ENCODE peak calls at places on chromosome 18, in ten cellular contexts. P is GM23248, V is PC-3, R is HCT116, S is K562, D is fibroblast of lung, Q is PC-9, F is endothelial cell of umbilical vein, E is astrocyte, K is hepatocyte. L is an unnamed sample.
A peak's percentile ranks its signal among the peaks of the same experiment; 100 is the strongest.

GRCh38 chr18:78976697-78977626 is 2.7 kb upstream of the SALL3 start:
- DNase-seq in P (no peak), V (no peak), R (no peak), S (no peak), D (no peak), Q (no peak), F (no peak), E (no peak), K (no peak), L (peak; percentile 49)

GRCh38 chr18:3037423-3037915 is 24.5 kb upstream of the LPIN2 start:
- DNase-seq in P (peak; percentile 84), V (peak; percentile 92), R (peak; percentile 24), S (peak; percentile 40), D (peak; percentile 76), Q (peak; percentile 95), F (peak; percentile 76), E (peak; percentile 54), K (peak; percentile 76), L (no peak)

GRCh38 chr18:44651453-44651852 is 29.2 kb upstream of the SETBP1 start:
- DNase-seq in P (peak; percentile 78), V (peak; percentile 62), R (no peak), S (peak; percentile 7), D (peak; percentile 78), Q (peak; percentile 92), F (peak; percentile 30), E (peak; percentile 86), K (peak; percentile 39), L (no peak)

GRCh38 chr18:4589056-4589800 is 134.1 kb upstream of the DLGAP1 start:
- DNase-seq in P (no peak), V (no peak), R (no peak), S (no peak), D (no peak), Q (no peak), F (no peak), E (no peak), K (peak; percentile 10), L (no peak)

GRCh38 chr18:52465391-52465790 is 125.4 kb downstream of the DCC start:
- DNase-seq in P (no peak), V (no peak), R (no peak), S (no peak), D (no peak), Q (no peak), F (no peak), E (no peak), K (no peak), L (peak; percentile 19)

GRCh38 chr18:49021433-49022129 is 70.8 kb upstream of the SMAD7 start:
- DNase-seq in P (peak; percentile 61), V (peak; percentile 73), R (peak; percentile 83), S (peak; percentile 38), D (peak; percentile 31), Q (peak; percentile 92), F (peak; percentile 19), E (no peak), K (peak; percentile 93), L (peak; percentile 40)

GRCh38 chr18:54950221-54950620 is 9.0 kb downstream of the CCDC68 start:
- DNase-seq in P (no peak), V (peak; percentile 57), R (peak; percentile 26), S (no peak), D (no peak), Q (no peak), F (no peak), E (no peak), K (peak; percentile 36), L (no peak)

GRCh38 chr18:2547477-2548087 is 23.7 kb downstream of the METTL4 start:
- DNase-seq in P (peak; percentile 73), V (peak; percentile 75), R (peak; percentile 22), S (peak; percentile 54), D (peak; percentile 73), Q (no peak), F (peak; percentile 60), E (no peak), K (peak; percentile 78), L (peak; percentile 65)

GRCh38 chr18:69408522-69408921 is 7.8 kb downstream of the DOK6 start:
- DNase-seq in P (no peak), V (peak; percentile 3), R (no peak), S (no peak), D (no peak), Q (no peak), F (no peak), E (no peak), K (no peak), L (no peak)

GRCh38 chr18:78826631-78827030 is 153.0 kb upstream of the SALL3 start:
- DNase-seq in P (no peak), V (no peak), R (no peak), S (no peak), D (no peak), Q (no peak), F (no peak), E (no peak), K (no peak), L (no peak)

GRCh38 chr18:22165603-22166069 is 3.8 kb upstream of the GATA6 start:
- DNase-seq in P (no peak), V (no peak), R (no peak), S (no peak), D (no peak), Q (no peak), F (no peak), E (no peak), K (peak; percentile 37), L (peak; percentile 77)

GRCh38 chr18:22166070-22166972 is 3.1 kb upstream of the GATA6 start:
- DNase-seq in P (no peak), V (no peak), R (no peak), S (no peak), D (peak; percentile 47), Q (no peak), F (peak; percentile 20), E (no peak), K (peak; percentile 78), L (peak; percentile 57)

GRCh38 chr18:22163432-22163831 is 6.0 kb upstream of the GATA6 start:
- DNase-seq in P (no peak), V (no peak), R (no peak), S (no peak), D (no peak), Q (no peak), F (no peak), E (no peak), K (no peak), L (no peak)

GRCh38 chr18:22165049-22165602 is 4.3 kb upstream of the GATA6 start:
- DNase-seq in P (no peak), V (no peak), R (no peak), S (no peak), D (no peak), Q (no peak), F (no peak), E (no peak), K (peak; percentile 21), L (peak; percentile 69)

GRCh38 chr18:22164337-22165048 is 4.9 kb upstream of the GATA6 start:
- DNase-seq in P (no peak), V (no peak), R (no peak), S (no peak), D (no peak), Q (no peak), F (no peak), E (no peak), K (peak; percentile 45), L (no peak)
- TF ChIP-seq EZH2 in P (no peak), V (no peak), R (no peak), S (no peak), D (no peak), Q (no peak), F (no peak), E (peak; percentile 96), K (no peak), L (no peak)

DNA sequence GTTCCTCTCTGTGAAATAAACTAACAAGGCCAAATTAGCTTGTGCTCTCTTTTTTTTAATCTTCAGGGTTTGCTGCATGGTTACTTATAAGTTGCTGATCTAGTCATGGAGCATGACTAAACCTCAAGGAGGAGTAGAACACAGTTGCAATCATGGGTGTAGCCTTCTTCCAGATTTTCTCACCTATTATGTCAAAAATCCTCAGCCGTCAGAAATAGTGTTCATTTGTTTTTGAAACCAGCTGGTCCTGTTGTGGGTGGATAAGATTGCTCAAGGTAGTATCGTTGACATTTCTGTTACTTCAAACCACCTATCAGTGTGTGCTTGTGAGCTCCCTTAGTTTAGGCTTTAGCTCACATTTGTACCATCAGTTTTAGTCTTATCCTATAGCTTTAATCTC is 11.2 kb downstream of the RELCH start:
- DNase-seq in P (peak; percentile 66), V (no peak), R (no peak), S (no peak), D (no peak), Q (no peak), F (no peak), E (no peak), K (no peak), L (no peak)
- H3K4me2 ChIP-seq in P (peak overlapping the region; percentile 63), V (no peak overlapping the region), R (no peak overlapping the region), S (no peak overlapping the region), D (no peak overlapping the region), Q (no peak overlapping the region), F (no peak overlapping the region), E (no peak overlapping the region), K (no peak overlapping the region), L (no peak overlapping the region)

DNA sequence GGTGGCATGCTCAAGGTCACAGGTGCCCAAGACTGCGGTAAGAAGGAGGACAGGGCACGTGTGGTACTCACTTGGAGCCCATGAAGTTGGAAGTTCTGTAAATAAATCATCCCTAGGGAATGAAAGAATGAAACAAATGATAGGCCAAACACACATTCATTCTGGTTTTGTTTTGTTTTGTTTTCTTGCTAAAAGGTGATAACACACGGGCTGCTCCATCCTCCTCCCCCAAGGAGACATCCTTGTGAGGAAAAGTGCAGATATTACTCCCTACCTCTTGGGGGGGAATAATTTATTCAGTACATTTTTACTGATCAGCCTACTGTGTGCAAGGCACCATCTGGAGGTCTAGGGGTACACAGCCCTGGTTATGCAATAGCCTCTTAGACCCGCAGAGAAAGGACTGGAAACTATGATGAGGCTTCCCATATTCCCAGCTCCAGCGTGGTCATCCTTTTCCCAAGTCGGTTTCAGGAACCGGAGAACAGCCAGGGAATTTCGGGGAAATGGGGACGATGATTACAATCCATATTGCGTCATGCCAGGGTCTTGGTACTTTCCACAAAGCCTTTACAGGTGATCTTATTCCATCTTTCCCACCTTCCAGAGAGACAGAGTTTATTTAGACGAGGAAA is 6.3 kb downstream of the RAX start:
- DNase-seq in P (no peak), V (no peak), R (no peak), S (no peak), D (no peak), Q (no peak), F (no peak), E (no peak), K (no peak), L (no peak)
- TF ChIP-seq EZH2 in P (peak; percentile 10), V (no peak), R (no peak), S (no peak), D (peak; percentile 73), Q (no peak), F (no peak), E (no peak), K (no peak), L (peak; percentile 11)

DNA sequence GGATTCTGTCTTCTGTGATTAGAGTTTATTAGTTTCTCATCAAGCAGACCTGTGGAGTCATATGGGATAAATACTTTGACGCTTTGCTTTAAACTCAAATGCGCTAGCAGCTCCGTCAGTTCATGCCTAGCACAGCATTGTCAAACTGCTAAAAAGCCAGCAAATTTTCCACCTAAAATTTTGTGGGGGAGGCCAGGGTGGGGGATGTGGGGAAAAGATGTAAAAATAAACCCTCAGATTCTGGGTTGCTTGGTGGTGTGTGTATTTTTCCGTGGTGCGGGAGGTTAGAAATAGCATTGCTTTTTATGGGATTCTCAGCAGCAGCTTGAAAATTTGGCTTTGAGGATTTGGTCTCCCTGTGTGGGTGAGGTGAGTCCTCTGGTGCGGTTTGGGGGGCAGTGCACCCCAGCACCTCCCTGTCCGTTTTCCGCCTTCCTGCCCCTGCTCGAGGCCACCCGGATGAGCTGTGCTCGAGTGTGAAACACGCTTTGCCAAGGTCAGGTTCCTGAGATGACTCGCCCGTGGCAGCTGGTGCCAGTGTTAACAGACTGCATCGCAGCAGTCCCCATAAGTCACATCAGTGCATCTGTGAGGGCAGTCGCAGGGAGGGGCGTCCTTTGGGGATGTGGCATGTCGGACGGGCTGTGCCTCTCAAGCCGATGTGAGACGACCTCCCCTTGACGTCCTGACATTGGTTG is 65.9 kb downstream of the LDLRAD4 start:
- DNase-seq in P (no peak), V (no peak), R (no peak), S (no peak), D (no peak), Q (no peak), F (no peak), E (no peak), K (no peak), L (no peak)
- H3K4me2 ChIP-seq in P (no peak overlapping the region), V (no peak overlapping the region), R (no peak overlapping the region), S (no peak overlapping the region), D (no peak overlapping the region), Q (no peak overlapping the region), F (no peak overlapping the region), E (no peak overlapping the region), K (no peak overlapping the region), L (no peak overlapping the region)

L was measured in neural progenitor cell.